ENCODE peak calls at places on chromosomes 3 and 15, in nine cellular contexts. One of them, this sample, is unnamed.

GRCh38 chr15:84685304-84685703 is 27.3 kb upstream of the NMB start:
- DNase-seq in endothelial cell: no peak
- DNase-seq in NB4: peak
- DNase-seq in type B pancreatic cell: no peak
- DNase-seq in heart right ventricle: peak
- DNase-seq in IMR-90: peak
- DNase-seq in AG09319: peak
- DNase-seq in stomach: no peak
- DNase-seq in neural progenitor cell: no peak
- DNase-seq in this sample: peak

GRCh38 chr3:69628956-69629355 is 110.3 kb upstream of the MITF start:
- DNase-seq in type B pancreatic cell: no peak
- DNase-seq in stomach: no peak
- DNase-seq in NB4: no peak
- DNase-seq in IMR-90: no peak
- DNase-seq in AG09319: no peak
- DNase-seq in neural progenitor cell: no peak
- DNase-seq in heart right ventricle: no peak
- DNase-seq in endothelial cell: no peak
- DNase-seq in this sample: no peak

GRCh38 chr3:98827221-98827620 is 64.1 kb downstream of the ST3GAL6 start:
- DNase-seq in stomach: no peak
- DNase-seq in AG09319: no peak
- DNase-seq in neural progenitor cell: no peak
- DNase-seq in NB4: no peak
- DNase-seq in heart right ventricle: no peak
- DNase-seq in endothelial cell: no peak
- DNase-seq in IMR-90: no peak
- DNase-seq in type B pancreatic cell: no peak
- DNase-seq in this sample: no peak

GRCh38 chr3:149765762-149766334 is 13.6 kb upstream of the COMMD2 start:
- DNase-seq in endothelial cell: no peak
- DNase-seq in stomach: no peak
- DNase-seq in AG09319: no peak
- DNase-seq in NB4: peak
- DNase-seq in IMR-90: peak
- DNase-seq in heart right ventricle: no peak
- DNase-seq in type B pancreatic cell: no peak
- DNase-seq in neural progenitor cell: peak
- DNase-seq in this sample: no peak

GRCh38 chr3:123330441-123330991 is 118.4 kb downstream of the ADCY5 start:
- DNase-seq in IMR-90: no peak
- DNase-seq in neural progenitor cell: no peak
- DNase-seq in AG09319: no peak
- DNase-seq in heart right ventricle: no peak
- DNase-seq in endothelial cell: no peak
- DNase-seq in stomach: no peak
- DNase-seq in NB4: no peak
- DNase-seq in type B pancreatic cell: no peak
- DNase-seq in this sample: no peak

GRCh38 chr3:75001330-75001729 is 386.9 kb upstream of the CNTN3 start:
- DNase-seq in AG09319: no peak
- DNase-seq in stomach: no peak
- DNase-seq in type B pancreatic cell: no peak
- DNase-seq in heart right ventricle: no peak
- DNase-seq in IMR-90: peak
- DNase-seq in NB4: peak
- DNase-seq in neural progenitor cell: no peak
- DNase-seq in endothelial cell: no peak
- DNase-seq in this sample: no peak

GRCh38 chr3:42979044-42979962 is at the start of gene GASK1A:
- DNase-seq in stomach: peak
- DNase-seq in type B pancreatic cell: peak
- DNase-seq in IMR-90: no peak
- DNase-seq in endothelial cell: peak
- DNase-seq in AG09319: no peak
- DNase-seq in neural progenitor cell: peak
- DNase-seq in heart right ventricle: peak
- DNase-seq in NB4: peak
- DNase-seq in this sample: peak

GRCh38 chr3:130539005-130539404 is 22.0 kb downstream of the COL6A6 start:
- DNase-seq in heart right ventricle: no peak
- DNase-seq in AG09319: peak
- DNase-seq in stomach: peak
- DNase-seq in IMR-90: peak
- DNase-seq in type B pancreatic cell: no peak
- DNase-seq in neural progenitor cell: peak
- DNase-seq in endothelial cell: peak
- DNase-seq in NB4: peak
- DNase-seq in this sample: peak

GRCh38 chr15:88623061-88623460 is 1.9 kb downstream of the AEN start:
- DNase-seq in AG09319: peak
- DNase-seq in NB4: peak
- DNase-seq in endothelial cell: no peak
- DNase-seq in type B pancreatic cell: no peak
- DNase-seq in stomach: no peak
- DNase-seq in heart right ventricle: no peak
- DNase-seq in neural progenitor cell: no peak
- DNase-seq in IMR-90: peak
- DNase-seq in this sample: no peak

GRCh38 chr3:192916455-192917257 is 1.0 kb downstream of the MB21D2 start:
- DNase-seq in neural progenitor cell: peak
- DNase-seq in IMR-90: peak
- DNase-seq in endothelial cell: peak
- DNase-seq in heart right ventricle: peak
- DNase-seq in stomach: peak
- DNase-seq in AG09319: no peak
- DNase-seq in NB4: peak
- DNase-seq in type B pancreatic cell: peak
- DNase-seq in this sample: peak

GRCh38 chr3:35064761-35065160 is 574.6 kb upstream of the ARPP21 start:
- DNase-seq in neural progenitor cell: no peak
- DNase-seq in heart right ventricle: no peak
- DNase-seq in NB4: no peak
- DNase-seq in AG09319: no peak
- DNase-seq in endothelial cell: no peak
- DNase-seq in stomach: no peak
- DNase-seq in type B pancreatic cell: no peak
- DNase-seq in IMR-90: no peak
- DNase-seq in this sample: no peak

GRCh38 chr15:85858586-85859375 is 64.1 kb upstream of the KLHL25 start:
- DNase-seq in type B pancreatic cell: peak
- DNase-seq in NB4: peak
- DNase-seq in endothelial cell: peak
- DNase-seq in neural progenitor cell: peak
- DNase-seq in heart right ventricle: peak
- DNase-seq in stomach: peak
- DNase-seq in AG09319: no peak
- DNase-seq in IMR-90: peak
- DNase-seq in this sample: peak

GRCh38 chr15:70852501-70853269 is 1.3 kb downstream of the LARP6 start:
- DNase-seq in type B pancreatic cell: no peak
- DNase-seq in AG09319: no peak
- DNase-seq in NB4: no peak
- DNase-seq in stomach: no peak
- DNase-seq in heart right ventricle: no peak
- DNase-seq in endothelial cell: no peak
- DNase-seq in IMR-90: peak
- DNase-seq in neural progenitor cell: no peak
- DNase-seq in this sample: no peak

GRCh38 chr3:151875759-151876158 is 2.3 kb downstream of the SUCNR1 start:
- DNase-seq in endothelial cell: no peak
- DNase-seq in NB4: peak
- DNase-seq in AG09319: no peak
- DNase-seq in IMR-90: peak
- DNase-seq in type B pancreatic cell: no peak
- DNase-seq in stomach: no peak
- DNase-seq in neural progenitor cell: no peak
- DNase-seq in heart right ventricle: no peak
- DNase-seq in this sample: no peak

GRCh38 chr3:15361494-15362214 is 29.3 kb upstream of the SH3BP5 start:
- DNase-seq in heart right ventricle: no peak
- DNase-seq in NB4: peak
- DNase-seq in stomach: no peak
- DNase-seq in endothelial cell: no peak
- DNase-seq in neural progenitor cell: peak
- DNase-seq in type B pancreatic cell: no peak
- DNase-seq in IMR-90: peak
- DNase-seq in AG09319: no peak
- DNase-seq in this sample: peak

GRCh38 chr3:154095832-154096421 is 25.3 kb upstream of the ARHGEF26 start:
- DNase-seq in IMR-90: peak
- DNase-seq in AG09319: peak
- DNase-seq in NB4: peak
- DNase-seq in endothelial cell: no peak
- DNase-seq in heart right ventricle: no peak
- DNase-seq in type B pancreatic cell: no peak
- DNase-seq in stomach: no peak
- DNase-seq in neural progenitor cell: no peak
- DNase-seq in this sample: no peak
- TF ChIP-seq CTCF in IMR-90: peak
- TF ChIP-seq CTCF in AG09319: peak
- TF ChIP-seq CTCF in NB4: no peak
- TF ChIP-seq CTCF in endothelial cell: no peak
- TF ChIP-seq CTCF in heart right ventricle: peak
- TF ChIP-seq CTCF in type B pancreatic cell: peak
- TF ChIP-seq CTCF in stomach: peak
- TF ChIP-seq CTCF in neural progenitor cell: peak
- TF ChIP-seq CTCF in this sample: no peak

DNA sequence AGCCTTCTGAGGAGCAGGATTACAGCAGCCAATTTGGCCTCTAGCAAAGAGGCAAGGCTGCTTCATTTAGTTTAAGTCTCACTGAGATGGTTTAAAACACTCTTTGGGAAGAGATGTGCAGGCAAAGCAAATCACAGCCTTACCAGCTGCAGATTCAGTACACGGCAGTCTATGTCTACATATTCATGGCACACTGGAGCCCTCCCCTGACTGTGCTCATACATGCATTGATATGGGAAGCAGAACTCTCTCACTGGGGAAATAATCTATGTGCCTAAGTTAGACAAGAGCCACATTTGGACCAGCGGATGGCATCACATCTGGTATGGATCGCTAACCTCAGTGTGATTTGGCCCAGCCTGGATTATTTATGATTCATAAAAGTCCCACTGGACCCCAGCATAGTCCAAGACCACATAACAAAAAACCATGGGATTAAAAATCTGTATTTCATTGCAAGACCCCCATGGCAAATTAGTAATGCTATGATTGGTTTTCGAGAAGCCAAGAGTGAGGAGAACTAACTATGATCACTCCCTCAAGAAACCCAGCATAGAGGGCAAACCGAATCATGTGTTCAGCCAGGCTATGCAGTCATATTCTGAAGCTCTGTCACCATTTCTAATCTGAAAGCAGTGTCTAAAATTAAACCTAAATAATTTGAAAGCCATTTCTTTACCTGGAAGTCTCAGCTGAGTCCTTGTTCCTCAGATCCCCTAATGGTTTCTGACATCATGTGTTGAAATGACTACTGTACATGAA is 1.3 kb downstream of the PRICKLE2 start:
- DNase-seq in stomach: no peak
- DNase-seq in endothelial cell: no peak
- DNase-seq in heart right ventricle: no peak
- DNase-seq in NB4: no peak
- DNase-seq in AG09319: no peak
- DNase-seq in neural progenitor cell: peak
- DNase-seq in IMR-90: peak
- DNase-seq in type B pancreatic cell: no peak
- DNase-seq in this sample: no peak
- TF ChIP-seq CTCF in stomach: no peak
- TF ChIP-seq CTCF in endothelial cell: no peak
- TF ChIP-seq CTCF in heart right ventricle: peak
- TF ChIP-seq CTCF in NB4: no peak
- TF ChIP-seq CTCF in AG09319: peak
- TF ChIP-seq CTCF in neural progenitor cell: no peak
- TF ChIP-seq CTCF in IMR-90: peak
- TF ChIP-seq CTCF in type B pancreatic cell: no peak
- TF ChIP-seq CTCF in this sample: no peak

GRCh38 chr15:74319596-74320357 is 47.7 kb downstream of the CYP11A1 start:
- DNase-seq in heart right ventricle: peak
- DNase-seq in NB4: peak
- DNase-seq in AG09319: no peak
- DNase-seq in endothelial cell: peak
- DNase-seq in IMR-90: no peak
- DNase-seq in stomach: no peak
- DNase-seq in neural progenitor cell: peak
- DNase-seq in type B pancreatic cell: no peak
- DNase-seq in this sample: peak

GRCh38 chr15:74318376-74319137 is 48.9 kb downstream of the CYP11A1 start:
- DNase-seq in IMR-90: no peak
- DNase-seq in NB4: peak
- DNase-seq in AG09319: no peak
- DNase-seq in type B pancreatic cell: no peak
- DNase-seq in heart right ventricle: peak
- DNase-seq in endothelial cell: no peak
- DNase-seq in stomach: no peak
- DNase-seq in neural progenitor cell: no peak
- DNase-seq in this sample: no peak

GRCh38 chr15:74322558-74323180 is 44.8 kb downstream of the CYP11A1 start:
- DNase-seq in heart right ventricle: peak
- DNase-seq in type B pancreatic cell: peak
- DNase-seq in NB4: peak
- DNase-seq in AG09319: peak
- DNase-seq in stomach: peak
- DNase-seq in neural progenitor cell: peak
- DNase-seq in IMR-90: peak
- DNase-seq in endothelial cell: peak
- DNase-seq in this sample: peak

GRCh38 chr15:74319138-74319460 is 48.3 kb downstream of the CYP11A1 start:
- DNase-seq in neural progenitor cell: no peak
- DNase-seq in NB4: no peak
- DNase-seq in AG09319: no peak
- DNase-seq in heart right ventricle: no peak
- DNase-seq in stomach: no peak
- DNase-seq in type B pancreatic cell: no peak
- DNase-seq in IMR-90: no peak
- DNase-seq in endothelial cell: no peak
- DNase-seq in this sample: no peak

GRCh38 chr15:74320358-74321247 is 46.8 kb downstream of the CYP11A1 start:
- DNase-seq in IMR-90: peak
- DNase-seq in endothelial cell: peak
- DNase-seq in heart right ventricle: peak
- DNase-seq in AG09319: no peak
- DNase-seq in type B pancreatic cell: no peak
- DNase-seq in NB4: peak
- DNase-seq in stomach: peak
- DNase-seq in neural progenitor cell: peak
- DNase-seq in this sample: peak
- TF ChIP-seq CTCF in IMR-90: peak
- TF ChIP-seq CTCF in endothelial cell: no peak
- TF ChIP-seq CTCF in heart right ventricle: peak
- TF ChIP-seq CTCF in AG09319: peak
- TF ChIP-seq CTCF in type B pancreatic cell: peak
- TF ChIP-seq CTCF in NB4: peak
- TF ChIP-seq CTCF in stomach: peak
- TF ChIP-seq CTCF in neural progenitor cell: peak
- TF ChIP-seq CTCF in this sample: peak

DNA sequence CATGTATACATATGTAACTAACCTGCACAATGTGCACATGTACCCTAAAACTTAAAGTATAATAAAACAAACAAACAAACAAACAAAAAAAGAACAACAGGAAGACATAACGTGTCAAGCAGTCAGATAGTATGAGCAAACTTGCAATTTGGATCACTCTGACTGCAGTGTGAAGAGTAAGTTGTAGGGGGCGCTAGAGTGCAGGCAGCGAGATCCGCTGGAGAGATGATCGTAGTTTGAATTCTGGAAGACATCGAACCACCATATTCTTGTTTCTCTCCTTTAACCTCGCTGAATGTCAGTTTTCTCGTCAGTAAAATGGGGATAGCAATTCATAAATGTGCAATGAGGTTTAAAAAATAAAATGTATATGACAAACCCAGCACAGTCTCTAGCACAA is 165.2 kb upstream of the LMCD1 start:
- DNase-seq in IMR-90: no peak
- DNase-seq in stomach: no peak
- DNase-seq in endothelial cell: no peak
- DNase-seq in neural progenitor cell: peak
- DNase-seq in type B pancreatic cell: no peak
- DNase-seq in NB4: peak
- DNase-seq in AG09319: no peak
- DNase-seq in heart right ventricle: no peak
- DNase-seq in this sample: no peak
- TF ChIP-seq CTCF in IMR-90: peak
- TF ChIP-seq CTCF in stomach: no peak
- TF ChIP-seq CTCF in endothelial cell: peak
- TF ChIP-seq CTCF in neural progenitor cell: peak
- TF ChIP-seq CTCF in type B pancreatic cell: peak
- TF ChIP-seq CTCF in NB4: peak
- TF ChIP-seq CTCF in AG09319: peak
- TF ChIP-seq CTCF in heart right ventricle: no peak
- TF ChIP-seq CTCF in this sample: peak